ENCODE peak calls at places on chromosomes 13 and 19, in nine cellular contexts. X is mammary epithelial cell; N is GM13976; V is RCC 7860; M is T-helper 2 cell; C is cardiac fibroblast; P is naive thymus-derived CD4-positive, alpha-beta T cell; R is hepatocyte; F is T-cell. Y is an unnamed sample.

GRCh38 chr19:54162241-54162805 is 2.8 kb upstream of the LENG1 start:
- DNase-seq in X (peak), N (peak), V (no peak), M (peak), C (peak), P (peak), R (peak), F (peak), Y (no peak)

GRCh38 chr13:78562237-78562889 is 41.0 kb downstream of the POU4F1 start:
- DNase-seq in X (no peak), N (no peak), V (no peak), M (no peak), C (no peak), P (no peak), R (no peak), F (no peak), Y (no peak)

GRCh38 chr19:8336072-8336569 is 6.9 kb downstream of the KANK3 start:
- DNase-seq in X (no peak), N (no peak), V (no peak), M (no peak), C (no peak), P (no peak), R (no peak), F (no peak), Y (no peak)

GRCh38 chr19:17633700-17634099 is 54.5 kb downstream of the UNC13A start:
- DNase-seq in X (no peak), N (no peak), V (no peak), M (no peak), C (no peak), P (no peak), R (no peak), F (no peak), Y (no peak)

GRCh38 chr19:35643255-35644205 is 2.0 kb downstream of the ETV2 start:
- DNase-seq in X (peak), N (peak), V (peak), M (peak), C (peak), P (peak), R (peak), F (peak), Y (peak)

GRCh38 chr19:47172666-47173455 is 42.2 kb downstream of the SAE1 start:
- DNase-seq in X (no peak), N (no peak), V (no peak), M (no peak), C (no peak), P (no peak), R (no peak), F (no peak), Y (no peak)

GRCh38 chr19:51450730-51451307 is 7.4 kb downstream of the SIGLEC8 start:
- DNase-seq in X (no peak), N (no peak), V (no peak), M (no peak), C (no peak), P (no peak), R (no peak), F (no peak), Y (no peak)

GRCh38 chr13:112056284-112056727 is 10.6 kb upstream of the SOX1 start:
- DNase-seq in X (no peak), N (no peak), V (no peak), M (no peak), C (no peak), P (no peak), R (no peak), F (no peak), Y (no peak)

GRCh38 chr19:43464089-43464775 is 1.2 kb downstream of the LYPD3 start:
- DNase-seq in X (no peak), N (peak), V (no peak), M (peak), C (no peak), P (peak), R (peak), F (no peak), Y (peak)

GRCh38 chr13:51892657-51893056 is 30.9 kb downstream of the CCDC70 start:
- DNase-seq in X (no peak), N (no peak), V (no peak), M (no peak), C (no peak), P (no peak), R (no peak), F (no peak), Y (peak)

GRCh38 chr19:8192227-8192820 is 16.8 kb upstream of the CERS4 start:
- DNase-seq in X (no peak), N (no peak), V (no peak), M (no peak), C (no peak), P (no peak), R (no peak), F (no peak), Y (no peak)

GRCh38 chr13:101757446-101758039 is 305.1 kb downstream of the ITGBL1 start:
- DNase-seq in X (peak), N (peak), V (peak), M (no peak), C (peak), P (no peak), R (peak), F (no peak), Y (no peak)

GRCh38 chr13:50127726-50128291 is 112.6 kb downstream of the KCNRG start:
- DNase-seq in X (no peak), N (no peak), V (no peak), M (no peak), C (no peak), P (no peak), R (peak), F (no peak), Y (no peak)

Y was measured in type B pancreatic cell.